ENCODE peak calls at places on chromosomes 2 and 18, in four cellular contexts. I is ovary, Y is neural progenitor cell, M is neural crest cell. L is an unnamed sample.

GRCh38 chr2:190859347-190860297 is 21.0 kb upstream of the GLS start:
- DNase-seq in Y (no peak), I (peak; percentile 39), M (no peak), L (no peak)

GRCh38 chr2:222688912-222689311 is 17.5 kb downstream of the MOGAT1 start:
- DNase-seq in Y (no peak), I (no peak), M (no peak), L (no peak)

GRCh38 chr2:60998628-60999545 is 18.6 kb upstream of the PEX13 start:
- DNase-seq in Y (peak; percentile 54), I (no peak), M (no peak), L (no peak)

GRCh38 chr2:240302933-240303332 is 132.5 kb upstream of the GPC1 start:
- DNase-seq in I (no peak), M (no peak), Y (no peak), L (no peak)

GRCh38 chr2:109275120-109276040 is 146.4 kb downstream of the SH3RF3 start:
- DNase-seq in I (no peak), Y (no peak), M (no peak), L (no peak)

GRCh38 chr2:46942143-46942526 is 26.5 kb upstream of the MCFD2 start:
- DNase-seq in M (no peak), Y (peak; percentile 18), I (no peak), L (no peak)

GRCh38 chr2:31255911-31256571 is 22.1 kb downstream of the EHD3 start:
- DNase-seq in I (no peak), Y (no peak), M (no peak), L (no peak)

GRCh38 chr2:105344704-105345345 is 7.5 kb downstream of the C2orf49 start:
- DNase-seq in I (no peak), Y (peak; percentile 59), M (no peak), L (no peak)

GRCh38 chr2:43100883-43101662 is 125.3 kb downstream of the ZFP36L2 start:
- DNase-seq in Y (peak; percentile 92), M (peak; percentile 87), I (peak; percentile 69), L (no peak)

GRCh38 chr2:179129574-179130238 is 79.8 kb upstream of the CCDC141 start:
- DNase-seq in M (no peak), Y (peak; percentile 5), I (no peak), L (no peak)

GRCh38 chr2:23400703-23401102 is 15.7 kb downstream of the KLHL29 start:
- DNase-seq in Y (no peak), I (no peak), M (no peak), L (peak; percentile 21)

GRCh38 chr2:23402205-23402740 is 17.3 kb downstream of the KLHL29 start:
- DNase-seq in I (no peak), Y (no peak), M (no peak), L (no peak)

GRCh38 chr2:23397483-23397882 is 12.5 kb downstream of the KLHL29 start:
- DNase-seq in I (no peak), Y (no peak), M (no peak), L (peak; percentile 48)

GRCh38 chr2:23401427-23402204 is 16.6 kb downstream of the KLHL29 start:
- DNase-seq in I (no peak), M (no peak), Y (no peak), L (peak; percentile 38)

GRCh38 chr2:23399674-23400261 is 14.8 kb downstream of the KLHL29 start:
- DNase-seq in I (no peak), M (no peak), Y (no peak), L (peak; percentile 60)
- TF ChIP-seq CTCF in I (no peak), M (no peak), Y (no peak), L (no peak)

GRCh38 chr2:45287040-45287439 is 277.8 kb upstream of the SIX2 start:
- DNase-seq in Y (no peak), I (no peak), M (no peak), L (no peak)
- TF ChIP-seq CTCF in Y (no peak), I (no peak), M (no peak), L (no peak)

GRCh38 chr18:32441536-32441935 is 29.1 kb downstream of the GAREM1 start:
- DNase-seq in Y (no peak), M (no peak), I (no peak), L (no peak)

GRCh38 chr18:32439241-32439640 is 31.4 kb downstream of the GAREM1 start:
- DNase-seq in Y (no peak), I (no peak), M (no peak), L (no peak)

GRCh38 chr18:32440478-32440877 is 30.2 kb downstream of the GAREM1 start:
- DNase-seq in M (no peak), I (no peak), Y (no peak), L (no peak)

GRCh38 chr18:32438173-32438572 is 32.5 kb downstream of the GAREM1 start:
- DNase-seq in Y (no peak), M (no peak), I (peak; percentile 19), L (no peak)

GRCh38 chr18:32439802-32440201 is 30.9 kb downstream of the GAREM1 start:
- DNase-seq in I (no peak), Y (peak; percentile 61), M (no peak), L (no peak)
- TF ChIP-seq CTCF in I (no peak), Y (peak; percentile 64), M (peak; percentile 50), L (no peak)

GRCh38 chr2:171703574-171704347 is 16.5 kb downstream of the DYNC1I2 start:
- DNase-seq in Y (peak; percentile 60), M (no peak), I (no peak), L (no peak)
- TF ChIP-seq CTCF in Y (peak; percentile 72), M (peak; percentile 71), I (peak; percentile 25), L (peak; percentile 45)

DNA sequence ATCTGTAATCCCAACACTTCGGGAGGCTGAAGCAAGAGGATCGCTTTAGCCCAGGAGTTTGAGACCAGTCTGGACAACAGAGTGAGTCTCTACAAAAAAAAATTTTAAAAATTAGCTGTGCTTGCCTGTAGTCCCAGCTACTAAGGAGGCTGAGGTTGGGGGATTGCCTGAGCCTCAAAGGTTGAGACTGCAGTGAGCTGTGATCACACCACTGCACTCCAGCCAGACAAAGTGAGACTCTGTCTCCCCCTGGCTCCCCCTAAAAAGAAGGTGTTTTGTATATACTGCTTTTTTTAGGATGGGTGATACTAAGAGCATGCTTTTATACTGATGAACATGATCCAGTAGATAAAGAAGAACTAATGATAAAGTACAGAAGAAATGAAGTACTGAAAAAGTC is 145.0 kb downstream of the BAZ2B start:
- DNase-seq in I (no peak), M (no peak), Y (no peak), L (no peak)
- TF ChIP-seq CTCF in I (no peak), M (no peak), Y (no peak), L (no peak)

DNA sequence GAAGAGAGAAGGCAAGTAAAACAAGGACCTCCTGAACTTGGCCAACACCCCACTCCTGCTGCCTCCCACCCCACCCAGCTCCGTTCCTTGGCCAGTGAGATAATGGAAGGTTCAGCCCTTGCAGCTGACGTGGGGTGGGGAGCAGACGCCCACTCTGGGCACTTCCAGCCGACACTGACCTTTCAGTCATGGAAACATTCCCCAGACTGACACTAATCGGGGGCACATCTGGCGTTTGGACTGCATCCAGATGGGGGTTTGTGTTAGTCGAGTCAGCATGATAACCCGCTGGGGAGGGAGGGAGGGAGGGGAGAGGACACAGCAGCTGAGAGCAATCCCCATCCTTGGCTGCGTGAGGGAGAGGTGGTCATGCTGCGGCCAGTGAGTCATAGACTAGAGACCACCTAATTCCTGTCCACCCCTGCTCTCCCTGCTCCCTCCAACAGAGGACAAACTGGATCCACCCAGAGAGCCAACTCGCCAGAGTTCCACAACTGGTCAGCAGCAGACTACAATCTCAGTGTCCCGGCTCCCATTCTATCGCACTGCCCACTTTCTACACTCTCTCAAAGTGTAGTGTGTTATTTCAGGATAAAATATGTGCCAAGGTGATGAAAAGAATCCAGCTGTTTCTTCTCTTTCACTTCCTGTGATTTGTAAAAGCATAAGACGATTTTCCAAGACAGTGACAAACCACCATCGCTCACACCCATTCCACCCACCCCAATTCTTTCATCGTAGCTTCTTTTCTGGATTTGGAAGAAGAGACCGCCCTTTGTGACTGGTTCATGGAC is 115.4 kb upstream of the PKDCC start:
- DNase-seq in M (no peak), Y (no peak), I (peak; percentile 95), L (no peak)
- TF ChIP-seq CTCF in M (no peak), Y (no peak), I (peak; percentile 10), L (no peak)